ENCODE peak calls at places on chromosomes 6 and 20, in ten cellular contexts. E is neural progenitor cell, I is RWPE1, R is nephron progenitor cell, O is brain microvascular endothelial cell, B is MCF 10A, A is cardiac muscle cell, N is OCI-LY7, P is H9, M is astrocyte of the spinal cord. W is an unnamed sample.

GRCh38 chr6:152922706-152923105 is 60.1 kb downstream of the FBXO5 start:
- DNase-seq in O (no peak), B (no peak), A (no peak), P (no peak), R (no peak), M (no peak), N (no peak), I (no peak), E (no peak), W (no peak)

GRCh38 chr6:40710626-40711354 is 123.6 kb upstream of the LRFN2 start:
- DNase-seq in I (no peak), E (no peak), R (no peak), B (no peak), A (no peak), N (peak), O (no peak), M (no peak), P (no peak), W (no peak)

GRCh38 chr6:95128439-95128838 is 448.9 kb upstream of the MANEA start:
- DNase-seq in O (no peak), A (no peak), R (no peak), M (no peak), B (no peak), I (no peak), E (no peak), P (no peak), N (no peak), W (no peak)

GRCh38 chr20:32828029-32828666 is 8.4 kb downstream of the MAPRE1 start:
- DNase-seq in I (no peak), E (no peak), P (no peak), N (no peak), A (no peak), B (no peak), M (peak), R (no peak), O (no peak), W (no peak)

GRCh38 chr6:1200706-1201105 is 111.2 kb upstream of the FOXQ1 start:
- DNase-seq in R (no peak), B (no peak), I (no peak), O (no peak), E (no peak), N (no peak), A (no peak), P (no peak), M (peak), W (no peak)

GRCh38 chr20:5061209-5061608 is 58.5 kb downstream of the PCNA start:
- DNase-seq in I (peak), P (peak), R (no peak), O (no peak), B (peak), N (no peak), A (no peak), M (no peak), E (no peak), W (no peak)

GRCh38 chr6:144416773-144417172 is 131.6 kb downstream of the UTRN start:
- DNase-seq in R (no peak), B (no peak), M (no peak), E (no peak), A (no peak), I (no peak), P (no peak), N (no peak), O (no peak), W (no peak)

GRCh38 chr20:21183722-21184121 is 57.8 kb downstream of the KIZ start:
- DNase-seq in I (peak), P (no peak), M (no peak), O (no peak), E (no peak), A (no peak), R (no peak), B (peak), N (no peak), W (no peak)

GRCh38 chr6:28537509-28538140 is 11.9 kb downstream of the GPX5 start:
- DNase-seq in P (peak), E (peak), N (no peak), O (peak), A (no peak), I (no peak), B (peak), M (peak), R (peak), W (no peak)

GRCh38 chr6:40075051-40075445 is 140.8 kb upstream of the MOCS1 start:
- DNase-seq in A (no peak), O (no peak), I (no peak), N (no peak), E (no peak), M (no peak), R (no peak), P (no peak), B (no peak), W (no peak)

GRCh38 chr20:63698739-63699465 is 2.5 kb downstream of the TNFRSF6B start:
- DNase-seq in A (no peak), I (peak), E (no peak), B (peak), O (peak), N (no peak), P (peak), R (no peak), M (peak), W (peak)

GRCh38 chr20:50580016-50580747 is 70.0 kb downstream of the PTPN1 start:
- DNase-seq in M (peak), I (peak), B (peak), E (peak), N (peak), A (peak), O (no peak), R (peak), P (peak), W (peak)

GRCh38 chr20:63096681-63097335 is 90.0 kb upstream of the BHLHE23 start:
- DNase-seq in R (peak), B (no peak), P (peak), A (no peak), I (no peak), E (no peak), M (no peak), N (no peak), O (no peak), W (no peak)

GRCh38 chr20:1389703-1390385 is 3.0 kb downstream of the FKBP1A start:
- DNase-seq in M (no peak), P (no peak), I (no peak), A (no peak), R (no peak), O (no peak), E (no peak), N (no peak), B (peak), W (no peak)

GRCh38 chr6:148682990-148683389 is 63.8 kb upstream of the UST start:
- DNase-seq in A (no peak), O (no peak), P (no peak), R (no peak), I (no peak), B (no peak), M (no peak), N (peak), E (no peak), W (no peak)

GRCh38 chr6:111540971-111541719 is 58.1 kb upstream of the REV3L start:
- DNase-seq in E (no peak), O (no peak), I (no peak), N (no peak), R (no peak), M (no peak), P (no peak), B (no peak), A (no peak), W (no peak)

GRCh38 chr6:158481612-158482473 is 78.0 kb upstream of the TMEM181 start:
- DNase-seq in I (peak), M (peak), A (no peak), N (no peak), E (no peak), R (no peak), O (peak), P (no peak), B (peak), W (no peak)

GRCh38 chr20:39904713-39905112 is 784.3 kb downstream of the MAFB start:
- DNase-seq in R (no peak), E (no peak), O (no peak), M (no peak), I (no peak), P (no peak), N (no peak), B (no peak), A (no peak), W (no peak)

GRCh38 chr20:32957451-32957850 is 46.8 kb downstream of the SUN5 start:
- DNase-seq in I (no peak), O (no peak), A (no peak), P (no peak), R (no peak), B (no peak), E (no peak), N (no peak), M (no peak), W (no peak)

GRCh38 chr6:42281570-42281969 is 63.9 kb upstream of the MRPS10 start:
- DNase-seq in I (no peak), B (no peak), E (no peak), A (no peak), N (no peak), M (no peak), R (no peak), O (no peak), P (no peak), W (no peak)

GRCh38 chr6:11064836-11065235 is 20.7 kb upstream of the ELOVL2 start:
- DNase-seq in E (peak), B (no peak), A (no peak), M (no peak), O (no peak), N (no peak), R (no peak), I (no peak), P (no peak), W (no peak)

GRCh38 chr20:17833036-17833674 is 133.4 kb downstream of the BANF2 start:
- DNase-seq in I (peak), M (peak), P (no peak), R (no peak), A (no peak), O (no peak), N (no peak), B (peak), E (no peak), W (no peak)

GRCh38 chr6:135291288-135292116 is 110.4 kb downstream of the MYB start:
- DNase-seq in N (no peak), B (peak), E (no peak), A (no peak), P (no peak), O (peak), R (no peak), I (peak), M (peak), W (no peak)

GRCh38 chr6:147154454-147154853 is 49.8 kb upstream of the STXBP5 start:
- DNase-seq in E (no peak), O (peak), R (no peak), P (no peak), N (no peak), I (peak), M (peak), B (peak), A (no peak), W (no peak)

GRCh38 chr20:21125072-21125848 is 622 bp upstream of the KIZ start:
- DNase-seq in N (no peak), I (no peak), B (peak), M (no peak), P (no peak), A (peak), E (peak), O (peak), R (peak), W (peak)

GRCh38 chr20:1922786-1923185 is 27.6 kb downstream of the SIRPA start:
- DNase-seq in M (no peak), E (no peak), B (no peak), O (no peak), A (no peak), N (no peak), I (no peak), P (no peak), R (no peak), W (no peak)

GRCh38 chr20:47124235-47124717 is 229.6 kb downstream of the EYA2 start:
- DNase-seq in A (no peak), O (no peak), N (no peak), M (no peak), I (peak), P (no peak), B (no peak), E (no peak), R (no peak), W (no peak)

GRCh38 chr6:139109558-139109957 is 25.3 kb upstream of the HECA start:
- DNase-seq in A (peak), N (peak), R (no peak), P (peak), E (peak), M (no peak), O (peak), B (peak), I (no peak), W (no peak)

GRCh38 chr6:55758156-55758942 is 117.0 kb downstream of the BMP5 start:
- DNase-seq in N (no peak), O (peak), M (peak), R (no peak), E (no peak), A (no peak), I (peak), B (peak), P (no peak), W (no peak)

GRCh38 chr20:50355593-50356521 is 154.3 kb upstream of the PTPN1 start:
- DNase-seq in O (no peak), B (no peak), N (no peak), E (no peak), A (no peak), R (no peak), P (no peak), M (no peak), I (no peak), W (no peak)

GRCh38 chr6:25410102-25410501 is 130.9 kb downstream of the CARMIL1 start:
- DNase-seq in M (no peak), I (no peak), O (no peak), E (no peak), P (no peak), N (no peak), B (no peak), R (no peak), A (no peak), W (no peak)

GRCh38 chr6:36546664-36546957 is 668 bp downstream of the STK38 start:
- DNase-seq in N (peak), O (no peak), A (no peak), R (no peak), B (no peak), P (no peak), M (peak), I (no peak), E (no peak), W (no peak)

GRCh38 chr6:191487-192312 is 100.6 kb upstream of the DUSP22 start:
- DNase-seq in O (no peak), E (no peak), M (no peak), B (no peak), N (no peak), A (no peak), R (no peak), P (no peak), I (no peak), W (no peak)

GRCh38 chr6:80457044-80457933 is 350.8 kb downstream of the BCKDHB start:
- DNase-seq in P (no peak), E (no peak), A (no peak), O (peak), I (peak), B (peak), R (no peak), M (peak), N (no peak), W (no peak)
- TF ChIP-seq CTCF in P (no peak), E (no peak), A (no peak), O (no peak), I (no peak), B (no peak), R (no peak), M (no peak), N (no peak), W (no peak)

GRCh38 chr6:43941174-43941573 is 171.2 kb downstream of the VEGFA start:
- DNase-seq in O (no peak), A (no peak), B (no peak), R (no peak), E (no peak), M (no peak), P (peak), N (no peak), I (no peak), W (no peak)

GRCh38 chr6:43939281-43940070 is 169.5 kb downstream of the VEGFA start:
- DNase-seq in E (no peak), A (no peak), O (no peak), M (no peak), I (no peak), P (peak), B (no peak), N (no peak), R (no peak), W (no peak)

GRCh38 chr6:43940393-43941087 is 170.5 kb downstream of the VEGFA start:
- DNase-seq in P (peak), E (no peak), O (no peak), I (no peak), A (no peak), N (no peak), R (no peak), M (no peak), B (no peak), W (no peak)

GRCh38 chr6:43938178-43939101 is 168.4 kb downstream of the VEGFA start:
- DNase-seq in A (peak), R (no peak), E (no peak), P (peak), B (no peak), I (no peak), O (no peak), M (no peak), N (no peak), W (no peak)

DNA sequence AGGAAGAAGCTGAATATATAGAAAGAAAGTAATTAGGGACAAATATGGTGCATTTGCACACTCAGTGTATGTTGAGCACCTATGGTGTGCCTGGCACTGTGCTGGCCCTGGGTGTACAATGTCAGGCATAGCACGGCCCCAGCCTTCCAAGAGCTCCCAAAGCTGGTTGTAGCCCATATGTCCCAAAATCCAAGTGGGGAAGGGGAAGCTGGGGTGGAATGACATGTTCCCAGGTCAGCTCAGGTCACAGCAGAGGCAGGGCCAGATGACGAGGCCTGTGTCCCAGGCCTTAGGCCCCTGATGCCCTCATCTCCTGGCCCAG is 170.0 kb downstream of the VEGFA start:
- DNase-seq in M (no peak), O (no peak), B (no peak), A (no peak), P (no peak), I (no peak), N (no peak), R (no peak), E (no peak), W (no peak)
- TF ChIP-seq CTCF in M (no peak), O (no peak), B (no peak), A (no peak), P (no peak), I (no peak), N (no peak), R (no peak), E (no peak), W (no peak)

DNA sequence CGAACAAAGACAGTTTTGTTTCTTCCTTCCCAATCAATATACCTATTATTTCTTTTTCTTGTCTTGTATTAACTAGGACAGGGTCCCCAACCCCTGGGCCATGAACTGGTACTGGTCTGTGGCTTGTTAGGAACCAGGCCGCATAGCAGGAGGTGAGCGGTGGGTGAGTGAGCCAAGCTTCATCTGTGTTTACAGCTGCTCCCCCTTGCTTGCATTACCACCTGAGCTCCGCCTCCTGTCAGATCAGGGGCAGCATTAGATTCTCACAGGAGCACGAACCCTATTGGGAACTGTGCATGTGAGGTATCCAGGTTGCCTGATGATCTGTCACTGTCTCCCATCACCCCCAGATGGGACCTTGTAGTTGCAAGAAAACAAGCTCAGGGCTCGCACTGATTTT is 151.9 kb downstream of the CDKAL1 start:
- DNase-seq in P (peak), I (no peak), O (no peak), E (peak), N (no peak), B (no peak), A (no peak), M (no peak), R (no peak), W (no peak)
- TF ChIP-seq CTCF in P (peak), I (no peak), O (peak), E (peak), N (peak), B (no peak), A (no peak), M (no peak), R (no peak), W (no peak)

GRCh38 chr6:168136622-168137021 is 57.6 kb upstream of the FRMD1 start:
- DNase-seq in R (no peak), A (no peak), M (no peak), O (no peak), N (no peak), B (no peak), I (no peak), E (no peak), P (no peak), W (no peak)

GRCh38 chr6:168138436-168138835 is 59.4 kb upstream of the FRMD1 start:
- DNase-seq in E (no peak), B (no peak), O (no peak), R (no peak), M (no peak), P (peak), A (no peak), N (no peak), I (no peak), W (no peak)

GRCh38 chr6:168139121-168139520 is 60.1 kb upstream of the FRMD1 start:
- DNase-seq in M (no peak), O (no peak), E (no peak), R (no peak), I (no peak), B (no peak), P (no peak), A (no peak), N (no peak), W (no peak)

GRCh38 chr6:168136001-168136400 is 57.0 kb upstream of the FRMD1 start:
- DNase-seq in I (no peak), A (no peak), O (no peak), N (no peak), P (peak), B (no peak), M (no peak), E (no peak), R (no peak), W (no peak)

DNA sequence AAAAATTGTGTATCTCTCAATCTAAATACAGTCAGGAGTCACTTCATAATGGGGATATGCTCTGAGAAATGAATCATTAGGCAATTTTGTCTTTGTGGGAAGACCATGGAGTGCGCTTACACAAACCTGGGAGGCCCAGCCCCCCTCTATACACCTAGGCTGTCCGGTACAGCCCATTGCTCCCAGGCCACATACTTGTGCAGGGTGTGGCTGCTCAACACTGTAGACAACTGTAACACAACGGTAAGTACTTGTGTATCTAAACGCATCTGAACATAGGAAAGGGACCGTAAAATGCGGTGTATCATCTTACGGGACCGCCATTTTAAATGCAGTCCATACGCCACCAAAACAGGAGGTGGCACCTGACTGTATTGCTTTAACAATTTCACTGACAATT is 58.0 kb upstream of the FRMD1 start:
- DNase-seq in A (no peak), M (no peak), P (no peak), E (no peak), N (no peak), I (no peak), O (no peak), R (no peak), B (no peak), W (no peak)
- TF ChIP-seq CTCF in A (no peak), M (no peak), P (no peak), E (no peak), N (no peak), I (no peak), O (no peak), R (no peak), B (no peak), W (no peak)

W was measured in GM20000.